ENCODE peak calls at places on chromosome X, in seven cellular contexts. J, U, H, K, X, M and Q are unnamed samples.

GRCh38 chrX:78540171-78540570 is 119.0 kb downstream of the RTL3 start:
- DNase-seq in U (peak), J (no peak), K (no peak), X (no peak), H (no peak), M (no peak), Q (no peak)

GRCh38 chrX:111131572-111131971 is 35.6 kb downstream of the PAK3 start:
- DNase-seq in H (no peak), U (peak), J (no peak), X (no peak), M (no peak), K (no peak), Q (no peak)

GRCh38 chrX:15404712-15405111 is 20.5 kb upstream of the VEGFD start:
- DNase-seq in X (no peak), K (no peak), M (no peak), J (no peak), H (no peak), U (peak), Q (no peak)

GRCh38 chrX:120857240-120857639 is 18.4 kb downstream of the CT47B1 start:
- DNase-seq in M (no peak), X (no peak), K (no peak), U (peak), H (no peak), J (no peak), Q (no peak)

GRCh38 chrX:71225661-71226060 is 2.6 kb downstream of the GJB1 start:
- DNase-seq in M (no peak), X (no peak), U (no peak), K (no peak), J (no peak), H (no peak), Q (no peak)

GRCh38 chrX:20863649-20864048 is 510.6 kb upstream of the CNKSR2 start:
- DNase-seq in U (no peak), X (no peak), J (no peak), M (no peak), H (no peak), K (no peak), Q (no peak)

GRCh38 chrX:72123471-72124185 is 8.1 kb downstream of the RTL5 start:
- DNase-seq in K (peak), H (no peak), X (no peak), J (no peak), M (no peak), U (no peak), Q (no peak)

GRCh38 chrX:9184231-9184630 is 150.3 kb upstream of the FAM9B start:
- DNase-seq in J (no peak), X (no peak), K (no peak), U (no peak), M (no peak), H (no peak), Q (no peak)

GRCh38 chrX:72297953-72298730 is 7.6 kb downstream of the CITED1 start:
- DNase-seq in K (no peak), U (peak), X (no peak), J (no peak), H (no peak), M (no peak), Q (no peak)

GRCh38 chrX:72352786-72353185 is 47.1 kb upstream of the CITED1 start:
- DNase-seq in M (no peak), X (no peak), K (no peak), J (no peak), H (no peak), U (no peak), Q (no peak)

GRCh38 chrX:20718592-20718991 is 451.9 kb upstream of the RPS6KA3 start:
- DNase-seq in M (no peak), X (no peak), K (no peak), U (no peak), H (no peak), J (no peak), Q (no peak)

GRCh38 chrX:68999351-68999750 is 165.9 kb downstream of the PJA1 start:
- DNase-seq in K (no peak), H (no peak), X (no peak), J (no peak), U (peak), M (no peak), Q (no peak)

GRCh38 chrX:107119281-107119680 is 659 bp upstream of the RBM41 start:
- DNase-seq in K (no peak), U (peak), M (no peak), X (no peak), J (no peak), H (no peak), Q (no peak)
- H3K4me3 ChIP-seq in K (peak), U (no peak), M (peak), X (no peak), J (peak), H (peak), Q (peak)

GRCh38 chrX:47507204-47507878 is 24.3 kb upstream of the ZNF41 start:
- DNase-seq in K (no peak), X (no peak), H (no peak), J (no peak), U (no peak), M (no peak), Q (no peak)
- H3K4me3 ChIP-seq in K (no peak), X (no peak), H (no peak), J (no peak), U (no peak), M (no peak), Q (no peak)

DNA sequence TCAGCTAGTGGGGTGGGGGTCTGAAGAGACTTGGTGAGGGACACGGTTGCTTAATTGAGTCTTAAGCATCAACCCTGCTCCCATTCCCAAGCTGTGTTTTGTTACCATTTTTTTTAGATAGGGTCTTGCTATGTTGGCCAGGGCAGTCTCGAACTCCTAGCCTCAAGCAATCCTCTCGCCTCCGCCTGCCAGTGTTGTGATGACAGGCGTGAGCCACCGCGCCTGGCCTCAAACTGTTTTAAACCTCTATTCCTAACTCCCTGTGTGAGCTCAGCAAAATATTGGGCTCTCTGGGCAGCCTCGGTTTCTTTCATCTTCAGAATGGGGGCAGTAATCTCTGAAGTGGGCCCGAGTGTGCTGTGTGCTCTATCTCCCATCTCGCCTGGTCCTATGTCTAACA is 26.3 kb upstream of the BCORL1 start:
- DNase-seq in M (no peak), X (no peak), J (no peak), K (no peak), H (no peak), U (no peak), Q (no peak)
- H3K4me3 ChIP-seq in M (no peak), X (no peak), J (no peak), K (no peak), H (no peak), U (no peak), Q (no peak)

DNA sequence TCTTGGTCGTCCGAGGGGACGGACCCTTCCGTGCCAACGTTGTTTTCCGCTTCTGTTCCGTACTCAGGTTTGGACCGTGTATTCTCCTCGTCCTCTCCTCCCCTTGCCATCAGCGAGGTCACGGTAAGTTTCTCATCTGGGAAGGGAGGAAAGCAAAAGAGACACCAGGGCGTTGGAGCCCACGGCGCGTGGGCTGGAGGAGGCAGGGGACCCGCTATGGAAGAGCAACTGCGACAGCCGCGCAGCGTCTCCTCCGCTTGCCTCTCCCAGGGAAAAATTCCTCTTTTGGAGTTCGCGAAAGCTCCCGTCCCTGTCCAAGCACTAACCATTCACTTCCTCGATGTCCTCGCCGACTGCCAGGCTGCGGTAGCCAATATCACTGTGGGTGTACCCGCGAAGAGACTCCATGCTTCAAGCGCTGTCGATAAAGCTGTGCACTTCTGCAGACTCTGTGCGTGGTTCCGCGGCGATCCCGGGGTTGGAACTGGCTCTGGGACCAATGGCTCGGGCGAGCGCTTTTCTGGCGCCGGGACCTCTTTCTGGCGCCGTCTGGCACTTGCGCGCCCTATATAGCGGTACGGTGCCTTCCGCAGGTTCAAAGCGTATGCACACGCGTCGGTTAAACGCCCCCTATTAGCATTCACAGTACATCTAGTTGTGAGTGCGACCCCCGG is at the start of gene ESX1:
- DNase-seq in U (peak), X (no peak), K (no peak), H (no peak), J (no peak), M (no peak), Q (no peak)
- H3K4me3 ChIP-seq in U (no peak), X (no peak), K (no peak), H (no peak), J (no peak), M (no peak), Q (no peak)

DNA sequence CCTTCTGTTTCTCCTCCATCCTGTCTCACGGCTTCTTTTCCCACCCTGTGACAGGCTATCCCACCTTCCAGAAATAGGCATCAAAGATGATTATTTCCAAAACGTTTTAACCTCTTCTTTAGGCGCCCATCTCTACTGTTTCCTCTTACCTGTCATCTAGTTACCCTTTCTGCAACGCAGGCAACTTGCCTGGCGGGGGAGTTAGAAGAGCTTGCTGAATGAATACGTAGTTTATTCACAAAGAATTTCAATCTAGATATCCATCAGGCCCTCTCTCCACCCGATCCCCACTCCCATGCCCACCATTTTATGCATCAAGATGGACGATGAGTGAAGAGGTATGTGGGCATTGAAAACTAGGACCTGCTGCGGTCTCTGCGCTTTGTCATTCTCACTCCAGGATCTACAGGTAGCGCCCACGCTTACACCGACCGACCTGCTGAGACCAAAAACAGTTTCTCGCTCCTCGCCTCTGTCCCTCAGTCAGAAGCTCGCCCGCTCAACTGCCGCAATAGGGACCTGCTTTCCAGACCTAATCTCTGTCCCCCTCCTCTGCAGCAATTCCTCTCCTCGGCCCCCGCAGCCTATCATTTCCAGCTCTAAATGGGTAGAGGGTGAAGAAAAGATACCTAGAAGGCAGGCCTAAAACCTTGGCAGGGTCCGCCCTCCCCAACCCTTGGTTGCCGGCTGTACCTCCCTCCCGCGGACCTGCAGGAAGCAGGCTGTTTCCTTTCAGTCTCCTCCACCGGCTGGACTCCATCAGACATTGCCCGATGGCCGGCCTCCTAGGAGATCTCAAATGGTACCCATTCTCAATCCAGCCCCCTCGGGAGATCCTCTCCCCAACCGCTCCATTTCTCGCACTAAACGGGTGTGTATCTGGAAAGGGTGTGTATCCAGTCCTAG is 624 bp downstream of the BEX5 start:
- DNase-seq in H (peak), M (peak), K (no peak), U (no peak), J (peak), X (no peak), Q (no peak)
- H3K4me3 ChIP-seq in H (peak), M (peak), K (peak), U (no peak), J (peak), X (no peak), Q (peak)

GRCh38 chrX:154733072-154733425 is 17.8 kb downstream of the GAB3 start:
- DNase-seq in K (no peak), H (no peak), U (peak), M (no peak), X (no peak), J (no peak), Q (no peak)
- H3K4me3 ChIP-seq in K (no peak), H (no peak), U (no peak), M (no peak), X (no peak), J (no peak), Q (no peak)

GRCh38 chrX:45229348-45229747 is 28.7 kb upstream of the DIPK2B start:
- DNase-seq in H (no peak), K (no peak), U (no peak), J (no peak), X (no peak), M (no peak), Q (no peak)

GRCh38 chrX:45232139-45232538 is 31.5 kb upstream of the DIPK2B start:
- DNase-seq in X (no peak), M (no peak), U (no peak), K (no peak), J (no peak), H (no peak), Q (no peak)

GRCh38 chrX:45233541-45233940 is 32.9 kb upstream of the DIPK2B start:
- DNase-seq in H (no peak), X (no peak), U (peak), J (no peak), K (no peak), M (no peak), Q (no peak)

GRCh38 chrX:45230410-45230809 is 29.7 kb upstream of the DIPK2B start:
- DNase-seq in M (no peak), J (no peak), X (no peak), H (no peak), U (no peak), K (no peak), Q (no peak)

GRCh38 chrX:45228126-45228525 is 27.4 kb upstream of the DIPK2B start:
- DNase-seq in J (no peak), U (no peak), X (no peak), M (no peak), K (no peak), H (no peak), Q (no peak)
- H3K4me3 ChIP-seq in J (no peak), U (no peak), X (no peak), M (no peak), K (no peak), H (no peak), Q (no peak)

GRCh38 chrX:33032700-33033099 is 178.6 kb downstream of the DMD start:
- DNase-seq in U (no peak), H (no peak), M (no peak), J (no peak), K (no peak), X (no peak), Q (no peak)
- H3K4me3 ChIP-seq in U (no peak), H (no peak), M (no peak), J (no peak), K (no peak), X (no peak), Q (no peak)

GRCh38 chrX:17601816-17602215 is 135.5 kb upstream of the SCML1 start:
- DNase-seq in M (no peak), K (no peak), J (no peak), X (no peak), U (no peak), H (no peak), Q (no peak)
- H3K4me3 ChIP-seq in M (no peak), K (no peak), J (no peak), X (no peak), U (no peak), H (no peak), Q (no peak)

DNA sequence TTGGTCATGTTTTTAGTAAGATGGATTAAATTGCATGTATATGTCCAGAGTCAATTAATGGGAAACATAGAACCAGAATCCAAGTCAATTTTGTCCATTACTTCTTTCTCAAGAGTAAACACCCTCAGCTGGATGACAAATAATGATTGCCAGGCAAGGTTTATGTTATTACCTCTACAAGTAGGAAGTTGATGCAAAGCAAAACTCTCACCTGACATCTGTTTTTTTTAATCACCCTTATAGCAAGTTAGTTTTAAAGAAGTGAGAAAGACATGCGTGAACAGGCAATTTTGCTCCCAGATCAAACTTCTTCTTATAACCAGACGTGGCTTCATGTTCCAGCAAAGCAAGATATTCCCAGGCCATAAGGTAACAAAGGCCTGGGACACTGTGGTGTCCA is 348.5 kb upstream of the FTHL17 start:
- DNase-seq in K (no peak), J (no peak), U (no peak), M (no peak), H (no peak), X (no peak), Q (no peak)
- H3K4me3 ChIP-seq in K (no peak), J (no peak), U (no peak), M (no peak), H (no peak), X (no peak), Q (no peak)